ENCODE peak calls at places on chromosomes 6 and 20, in eight cellular contexts. K, B, T, O, U, E, W and L are unnamed samples.
A peak's percentile ranks its signal among the peaks of the same experiment; 100 is the strongest.

GRCh38 chr20:64069209-64069613 is 6.2 kb downstream of the TCEA2 start:
- DNase-seq in K (no peak), B (no peak), T (no peak), O (no peak), U (no peak), E (no peak), W (no peak), L (no peak)

GRCh38 chr6:88538130-88538706 is 372.1 kb upstream of the CNR1 start:
- DNase-seq in K (no peak), B (no peak), T (no peak), O (no peak), U (no peak), E (no peak), W (no peak), L (no peak)

GRCh38 chr20:19024296-19025035 is 188.0 kb upstream of the SLC24A3 start:
- DNase-seq in K (no peak), B (no peak), T (no peak), O (no peak), U (no peak), E (no peak), W (no peak), L (no peak)

GRCh38 chr20:2538931-2539330 is 2.6 kb downstream of the TMC2 start:
- DNase-seq in K (no peak), B (no peak), T (no peak), O (no peak), U (no peak), E (no peak), W (no peak), L (no peak)

GRCh38 chr6:5192135-5192794 is 68.5 kb downstream of the LYRM4 start:
- DNase-seq in K (no peak), B (no peak), T (no peak), O (no peak), U (no peak), E (no peak), W (no peak), L (no peak)

GRCh38 chr20:9736373-9736772 is 102.5 kb downstream of the PAK5 start:
- DNase-seq in K (no peak), B (no peak), T (no peak), O (no peak), U (no peak), E (no peak), W (no peak), L (no peak)

GRCh38 chr6:444653-445275 is 53.2 kb downstream of the IRF4 start:
- DNase-seq in K (no peak), B (no peak), T (no peak), O (peak; percentile 74), U (no peak), E (no peak), W (no peak), L (no peak)

GRCh38 chr6:157035576-157035975 is 258.4 kb downstream of the ARID1B start:
- DNase-seq in K (no peak), B (no peak), T (no peak), O (no peak), U (no peak), E (no peak), W (no peak), L (no peak)

GRCh38 chr6:109791301-109791700 is 100.2 kb downstream of the FIG4 start:
- DNase-seq in K (peak; percentile 58), B (no peak), T (no peak), O (no peak), U (no peak), E (peak; percentile 59), W (no peak), L (peak; percentile 17)

GRCh38 chr20:48360338-48360698 is 467.5 kb downstream of the PREX1 start:
- DNase-seq in K (no peak), B (no peak), T (no peak), O (no peak), U (no peak), E (no peak), W (no peak), L (no peak)

GRCh38 chr6:108557494-108558371 is 3.0 kb upstream of the FOXO3 start:
- DNase-seq in K (peak; percentile 27), B (peak; percentile 88), T (peak; percentile 73), O (peak; percentile 87), U (peak; percentile 79), E (peak; percentile 91), W (peak; percentile 78), L (peak; percentile 91)

GRCh38 chr6:75752365-75752764 is 3.3 kb downstream of the MYO6 start:
- DNase-seq in K (no peak), B (no peak), T (no peak), O (no peak), U (no peak), E (no peak), W (no peak), L (no peak)

GRCh38 chr6:90123796-90124195 is 172.8 kb downstream of the BACH2 start:
- DNase-seq in K (no peak), B (no peak), T (no peak), O (no peak), U (no peak), E (no peak), W (no peak), L (no peak)

GRCh38 chr6:107956586-107957164 is 1.3 kb downstream of the SEC63 start:
- DNase-seq in K (peak; percentile 11), B (no peak), T (no peak), O (no peak), U (no peak), E (no peak), W (no peak), L (no peak)

GRCh38 chr20:35318502-35319157 is 26.4 kb upstream of the FAM83C start:
- DNase-seq in K (peak; percentile 85), B (no peak), T (peak; percentile 58), O (no peak), U (no peak), E (no peak), W (no peak), L (peak; percentile 59)

GRCh38 chr20:8519887-8520286 is 387.8 kb downstream of the PLCB1 start:
- DNase-seq in K (no peak), B (no peak), T (no peak), O (no peak), U (no peak), E (no peak), W (no peak), L (no peak)

GRCh38 chr20:8522191-8522590 is 390.1 kb downstream of the PLCB1 start:
- DNase-seq in K (no peak), B (no peak), T (no peak), O (no peak), U (no peak), E (no peak), W (no peak), L (no peak)

GRCh38 chr20:8527998-8528397 is 395.9 kb downstream of the PLCB1 start:
- DNase-seq in K (peak; percentile 75), B (no peak), T (no peak), O (no peak), U (no peak), E (no peak), W (no peak), L (no peak)

GRCh38 chr20:8524716-8525343 is 392.8 kb downstream of the PLCB1 start:
- DNase-seq in K (no peak), B (no peak), T (no peak), O (no peak), U (no peak), E (no peak), W (no peak), L (no peak)

GRCh38 chr20:8523684-8524083 is 391.6 kb downstream of the PLCB1 start:
- DNase-seq in K (no peak), B (no peak), T (no peak), O (no peak), U (no peak), E (no peak), W (no peak), L (no peak)
- TF ChIP-seq CTCF in K (peak; percentile 33), B (no peak), T (no peak), O (no peak), U (no peak), E (no peak), W (no peak), L (peak; percentile 4)

GRCh38 chr6:136469154-136469553 is 81.1 kb downstream of the MAP7 start:
- DNase-seq in K (no peak), B (no peak), T (no peak), O (no peak), U (no peak), E (no peak), W (no peak), L (no peak)
- H3K27me3 ChIP-seq in K (peaks cover 2% of the 10 kb centered on the region), B (no peaks in the 10 kb centered on the region), T (no peaks in the 10 kb centered on the region), O (no peaks in the 10 kb centered on the region), U (no peaks in the 10 kb centered on the region), E (no peaks in the 10 kb centered on the region), W (no peaks in the 10 kb centered on the region), L (no peaks in the 10 kb centered on the region)

GRCh38 chr6:44475779-44476434 is 88.4 kb downstream of the CDC5L start:
- DNase-seq in K (peak; percentile 48), B (peak; percentile 78), T (peak; percentile 58), O (peak; percentile 53), U (peak; percentile 88), E (peak; percentile 94), W (peak; percentile 72), L (peak; percentile 80)
- H3K4me3 ChIP-seq in K (no peak overlapping the region), B (peak overlapping the region; percentile 17), T (peak overlapping the region; percentile 17), O (no peak overlapping the region), U (no peak overlapping the region), E (no peak overlapping the region), W (no peak overlapping the region), L (no peak overlapping the region)

GRCh38 chr20:755931-756330 is 12.4 kb downstream of the SLC52A3 start:
- DNase-seq in K (no peak), B (no peak), T (no peak), O (no peak), U (no peak), E (no peak), W (no peak), L (no peak)

GRCh38 chr20:750801-751200 is 17.5 kb downstream of the SLC52A3 start:
- DNase-seq in K (no peak), B (no peak), T (no peak), O (no peak), U (no peak), E (no peak), W (no peak), L (no peak)

GRCh38 chr20:752263-752662 is 16.0 kb downstream of the SLC52A3 start:
- DNase-seq in K (no peak), B (no peak), T (no peak), O (no peak), U (no peak), E (no peak), W (no peak), L (no peak)

GRCh38 chr20:754904-755303 is 13.4 kb downstream of the SLC52A3 start:
- DNase-seq in K (no peak), B (no peak), T (no peak), O (no peak), U (no peak), E (no peak), W (no peak), L (no peak)

DNA sequence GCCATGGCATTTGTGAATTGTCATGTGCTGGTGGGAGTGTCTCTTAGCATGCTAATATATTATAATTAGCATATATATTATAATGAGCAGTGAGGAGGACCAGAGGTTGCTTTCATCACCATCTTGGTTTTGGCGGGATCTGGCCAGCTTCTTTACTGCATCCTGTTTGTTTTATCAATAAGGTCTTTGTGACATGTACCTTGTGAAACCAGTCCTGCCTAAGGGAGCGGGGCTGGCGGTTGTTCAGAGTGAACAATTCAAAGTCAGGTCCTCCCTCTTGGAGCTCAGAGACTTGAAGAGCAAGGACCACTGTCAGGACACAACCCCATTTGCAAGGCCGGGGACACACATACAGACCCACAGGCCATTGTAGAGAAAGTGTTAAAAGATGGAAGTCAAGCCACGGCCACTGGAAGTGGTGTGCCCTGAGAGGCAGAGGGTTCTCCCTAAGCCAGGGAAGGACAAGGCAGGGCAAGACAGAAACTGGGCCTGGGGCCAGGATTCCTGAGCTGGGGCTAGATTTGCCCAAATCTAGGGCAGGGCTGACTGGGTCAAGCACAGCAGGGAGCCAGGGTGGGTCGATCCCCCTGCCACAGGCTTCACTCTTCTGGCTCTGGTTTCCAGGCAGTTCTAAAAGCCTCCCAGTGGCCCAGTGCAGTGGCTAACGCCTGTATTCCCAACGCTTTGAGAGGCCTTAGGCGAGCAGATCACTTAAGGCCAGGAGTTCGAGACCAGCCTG is 14.2 kb downstream of the SLC52A3 start:
- DNase-seq in K (no peak), B (no peak), T (no peak), O (no peak), U (no peak), E (no peak), W (no peak), L (no peak)
- TF ChIP-seq CTCF in K (no peak), B (no peak), T (no peak), O (no peak), U (no peak), E (no peak), W (no peak), L (no peak)